ENCODE peak calls at places on chromosomes 11 and 22, in nine cellular contexts. One of them, this sample, is unnamed.

GRCh38 chr11:96393753-96394348 is 4.0 kb downstream of the JRKL start:
- DNase-seq in psoas muscle: no peak
- DNase-seq in GM23248: peak; percentile 75
- DNase-seq in Peyer's patch: no peak
- DNase-seq in esophagus squamous epithelium: no peak
- DNase-seq in heart right ventricle: no peak
- DNase-seq in CD8-positive, alpha-beta memory T cell: no peak
- DNase-seq in left ventricle myocardium inferior: no peak
- DNase-seq in heart left ventricle: no peak
- DNase-seq in this sample: no peak

GRCh38 chr11:133015457-133015856 is 516.8 kb downstream of the OPCML start:
- DNase-seq in psoas muscle: no peak
- DNase-seq in GM23248: no peak
- DNase-seq in Peyer's patch: no peak
- DNase-seq in esophagus squamous epithelium: no peak
- DNase-seq in heart right ventricle: no peak
- DNase-seq in CD8-positive, alpha-beta memory T cell: no peak
- DNase-seq in left ventricle myocardium inferior: no peak
- DNase-seq in heart left ventricle: no peak
- DNase-seq in this sample: no peak

GRCh38 chr11:45667929-45668680 is 2.7 kb upstream of the CHST1 start:
- DNase-seq in psoas muscle: no peak
- DNase-seq in GM23248: no peak
- DNase-seq in Peyer's patch: no peak
- DNase-seq in esophagus squamous epithelium: no peak
- DNase-seq in heart right ventricle: no peak
- DNase-seq in CD8-positive, alpha-beta memory T cell: no peak
- DNase-seq in left ventricle myocardium inferior: no peak
- DNase-seq in heart left ventricle: no peak
- DNase-seq in this sample: no peak

GRCh38 chr22:42376721-42377177 is 55.5 kb downstream of the NFAM1 start:
- DNase-seq in psoas muscle: peak; percentile 86
- DNase-seq in GM23248: peak; percentile 75
- DNase-seq in Peyer's patch: peak; percentile 79
- DNase-seq in esophagus squamous epithelium: no peak
- DNase-seq in heart right ventricle: peak; percentile 73
- DNase-seq in CD8-positive, alpha-beta memory T cell: no peak
- DNase-seq in left ventricle myocardium inferior: peak; percentile 78
- DNase-seq in heart left ventricle: peak; percentile 89
- DNase-seq in this sample: peak; percentile 82

GRCh38 chr22:44395116-44396005 is 82.6 kb upstream of the SHISAL1 start:
- DNase-seq in psoas muscle: peak; percentile 44
- DNase-seq in GM23248: no peak
- DNase-seq in Peyer's patch: peak; percentile 25
- DNase-seq in esophagus squamous epithelium: no peak
- DNase-seq in heart right ventricle: peak; percentile 6
- DNase-seq in CD8-positive, alpha-beta memory T cell: no peak
- DNase-seq in left ventricle myocardium inferior: peak; percentile 3
- DNase-seq in heart left ventricle: peak; percentile 20
- DNase-seq in this sample: peak; percentile 57

GRCh38 chr11:44125598-44125997 is 30.1 kb downstream of the EXT2 start:
- DNase-seq in psoas muscle: no peak
- DNase-seq in GM23248: no peak
- DNase-seq in Peyer's patch: no peak
- DNase-seq in esophagus squamous epithelium: no peak
- DNase-seq in heart right ventricle: no peak
- DNase-seq in CD8-positive, alpha-beta memory T cell: no peak
- DNase-seq in left ventricle myocardium inferior: no peak
- DNase-seq in heart left ventricle: no peak
- DNase-seq in this sample: no peak

GRCh38 chr11:119486016-119486415 is 63.0 kb upstream of the THY1 start:
- DNase-seq in psoas muscle: no peak
- DNase-seq in GM23248: no peak
- DNase-seq in Peyer's patch: peak; percentile 10
- DNase-seq in esophagus squamous epithelium: no peak
- DNase-seq in heart right ventricle: no peak
- DNase-seq in CD8-positive, alpha-beta memory T cell: no peak
- DNase-seq in left ventricle myocardium inferior: no peak
- DNase-seq in heart left ventricle: no peak
- DNase-seq in this sample: no peak

GRCh38 chr22:20588092-20588842 is 80.9 kb downstream of the MED15 start:
- DNase-seq in psoas muscle: no peak
- DNase-seq in GM23248: no peak
- DNase-seq in Peyer's patch: no peak
- DNase-seq in esophagus squamous epithelium: no peak
- DNase-seq in heart right ventricle: no peak
- DNase-seq in CD8-positive, alpha-beta memory T cell: no peak
- DNase-seq in left ventricle myocardium inferior: no peak
- DNase-seq in heart left ventricle: no peak
- DNase-seq in this sample: no peak

GRCh38 chr11:47393163-47394049 is 15.0 kb upstream of the SLC39A13 start:
- DNase-seq in psoas muscle: peak; percentile 81
- DNase-seq in GM23248: peak; percentile 89
- DNase-seq in Peyer's patch: peak; percentile 57
- DNase-seq in esophagus squamous epithelium: no peak
- DNase-seq in heart right ventricle: peak; percentile 40
- DNase-seq in CD8-positive, alpha-beta memory T cell: no peak
- DNase-seq in left ventricle myocardium inferior: peak; percentile 47
- DNase-seq in heart left ventricle: peak; percentile 73
- DNase-seq in this sample: peak; percentile 76

GRCh38 chr22:27381552-27381951 is 420.0 kb downstream of the MN1 start:
- DNase-seq in psoas muscle: no peak
- DNase-seq in GM23248: no peak
- DNase-seq in Peyer's patch: no peak
- DNase-seq in esophagus squamous epithelium: no peak
- DNase-seq in heart right ventricle: no peak
- DNase-seq in CD8-positive, alpha-beta memory T cell: no peak
- DNase-seq in left ventricle myocardium inferior: no peak
- DNase-seq in heart left ventricle: no peak
- DNase-seq in this sample: no peak

GRCh38 chr22:26416670-26417270 is 12.3 kb upstream of the ASPHD2 start:
- DNase-seq in psoas muscle: no peak
- DNase-seq in GM23248: peak; percentile 79
- DNase-seq in Peyer's patch: no peak
- DNase-seq in esophagus squamous epithelium: no peak
- DNase-seq in heart right ventricle: no peak
- DNase-seq in CD8-positive, alpha-beta memory T cell: no peak
- DNase-seq in left ventricle myocardium inferior: no peak
- DNase-seq in heart left ventricle: no peak
- DNase-seq in this sample: no peak

GRCh38 chr11:128938156-128938885 is 4.3 kb downstream of the TP53AIP1 start:
- DNase-seq in psoas muscle: no peak
- DNase-seq in GM23248: no peak
- DNase-seq in Peyer's patch: no peak
- DNase-seq in esophagus squamous epithelium: no peak
- DNase-seq in heart right ventricle: no peak
- DNase-seq in CD8-positive, alpha-beta memory T cell: no peak
- DNase-seq in left ventricle myocardium inferior: no peak
- DNase-seq in heart left ventricle: no peak
- DNase-seq in this sample: no peak

GRCh38 chr11:14357843-14358728 is 897 bp downstream of the RRAS2 start:
- DNase-seq in psoas muscle: peak; percentile 74
- DNase-seq in GM23248: peak; percentile 85
- DNase-seq in Peyer's patch: peak; percentile 73
- DNase-seq in esophagus squamous epithelium: no peak
- DNase-seq in heart right ventricle: peak; percentile 54
- DNase-seq in CD8-positive, alpha-beta memory T cell: peak; percentile 27
- DNase-seq in left ventricle myocardium inferior: peak; percentile 43
- DNase-seq in heart left ventricle: peak; percentile 60
- DNase-seq in this sample: peak; percentile 88

GRCh38 chr11:132024587-132025295 is 654.3 kb downstream of the NTM start:
- DNase-seq in psoas muscle: no peak
- DNase-seq in GM23248: peak; percentile 83
- DNase-seq in Peyer's patch: no peak
- DNase-seq in esophagus squamous epithelium: no peak
- DNase-seq in heart right ventricle: no peak
- DNase-seq in CD8-positive, alpha-beta memory T cell: no peak
- DNase-seq in left ventricle myocardium inferior: no peak
- DNase-seq in heart left ventricle: no peak
- DNase-seq in this sample: no peak

GRCh38 chr11:102592634-102593581 is 32.2 kb downstream of the MMP20 start:
- DNase-seq in psoas muscle: no peak
- DNase-seq in GM23248: peak; percentile 50
- DNase-seq in Peyer's patch: peak; percentile 55
- DNase-seq in esophagus squamous epithelium: no peak
- DNase-seq in heart right ventricle: no peak
- DNase-seq in CD8-positive, alpha-beta memory T cell: no peak
- DNase-seq in left ventricle myocardium inferior: no peak
- DNase-seq in heart left ventricle: no peak
- DNase-seq in this sample: no peak

GRCh38 chr22:23264610-23265388 is 84.5 kb downstream of the BCR start:
- DNase-seq in psoas muscle: no peak
- DNase-seq in GM23248: no peak
- DNase-seq in Peyer's patch: no peak
- DNase-seq in esophagus squamous epithelium: no peak
- DNase-seq in heart right ventricle: no peak
- DNase-seq in CD8-positive, alpha-beta memory T cell: no peak
- DNase-seq in left ventricle myocardium inferior: no peak
- DNase-seq in heart left ventricle: no peak
- DNase-seq in this sample: no peak

DNA sequence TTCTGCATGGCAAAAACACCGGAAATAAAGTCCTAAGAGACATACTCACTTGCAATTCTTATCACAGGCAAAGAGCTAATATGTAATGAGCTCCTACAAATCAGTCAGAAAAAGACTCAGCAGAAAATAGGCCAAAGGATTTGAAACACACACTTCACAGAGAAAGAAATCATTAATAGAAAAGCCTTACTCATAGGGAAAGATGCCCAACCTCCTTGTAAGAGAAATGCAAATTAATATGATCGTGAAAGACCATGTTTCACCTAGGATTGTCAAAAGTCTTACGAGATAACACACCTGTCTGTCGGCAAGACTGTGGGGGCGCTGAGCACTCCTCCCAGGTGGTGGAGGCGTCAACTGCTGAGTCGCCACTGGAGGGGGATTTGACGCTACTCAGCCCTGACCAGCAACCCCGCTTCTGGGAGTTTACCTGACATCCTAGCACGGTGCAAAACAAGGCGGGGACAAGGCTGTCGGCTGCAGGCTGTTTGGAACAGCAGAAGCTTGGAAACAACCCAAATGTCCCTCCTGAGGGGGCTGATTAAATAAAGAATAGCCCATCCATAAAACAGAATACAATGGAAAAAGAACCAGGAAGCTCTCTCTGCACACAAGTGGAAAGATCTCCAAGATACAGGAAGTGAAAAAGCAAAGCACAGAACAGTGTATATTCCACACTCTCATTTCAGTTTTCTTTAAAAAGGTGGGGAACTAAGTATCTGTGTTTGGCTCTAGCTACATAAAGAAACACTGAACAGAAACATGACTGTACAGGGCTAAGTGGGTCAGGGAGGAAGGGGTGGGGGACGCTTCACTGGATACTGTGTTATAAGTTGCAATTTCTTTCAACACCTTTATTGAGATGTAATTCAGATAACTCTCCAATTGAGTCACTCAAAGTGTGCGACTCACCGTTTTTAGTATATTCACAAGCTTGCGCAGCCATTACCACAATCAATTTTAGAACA is 11.5 kb downstream of the CSNK1E start:
- DNase-seq in psoas muscle: no peak
- DNase-seq in GM23248: peak; percentile 58
- DNase-seq in Peyer's patch: peak; percentile 74
- DNase-seq in esophagus squamous epithelium: no peak
- DNase-seq in heart right ventricle: no peak
- DNase-seq in CD8-positive, alpha-beta memory T cell: peak; percentile 32
- DNase-seq in left ventricle myocardium inferior: no peak
- DNase-seq in heart left ventricle: no peak
- DNase-seq in this sample: no peak
- H3K4me1 ChIP-seq in psoas muscle: peaks cover 70% of the 10 kb centered on the region
- H3K4me1 ChIP-seq in GM23248: peaks cover 42% of the 10 kb centered on the region
- H3K4me1 ChIP-seq in Peyer's patch: peaks cover under 1% of the 10 kb centered on the region
- H3K4me1 ChIP-seq in esophagus squamous epithelium: peaks cover 55% of the 10 kb centered on the region
- H3K4me1 ChIP-seq in heart right ventricle: peaks cover 78% of the 10 kb centered on the region
- H3K4me1 ChIP-seq in CD8-positive, alpha-beta memory T cell: peaks cover 9% of the 10 kb centered on the region
- H3K4me1 ChIP-seq in left ventricle myocardium inferior: peaks cover 99% of the 10 kb centered on the region
- H3K4me1 ChIP-seq in heart left ventricle: peaks cover 19% of the 10 kb centered on the region
- H3K4me1 ChIP-seq in this sample: peaks cover 47% of the 10 kb centered on the region

DNA sequence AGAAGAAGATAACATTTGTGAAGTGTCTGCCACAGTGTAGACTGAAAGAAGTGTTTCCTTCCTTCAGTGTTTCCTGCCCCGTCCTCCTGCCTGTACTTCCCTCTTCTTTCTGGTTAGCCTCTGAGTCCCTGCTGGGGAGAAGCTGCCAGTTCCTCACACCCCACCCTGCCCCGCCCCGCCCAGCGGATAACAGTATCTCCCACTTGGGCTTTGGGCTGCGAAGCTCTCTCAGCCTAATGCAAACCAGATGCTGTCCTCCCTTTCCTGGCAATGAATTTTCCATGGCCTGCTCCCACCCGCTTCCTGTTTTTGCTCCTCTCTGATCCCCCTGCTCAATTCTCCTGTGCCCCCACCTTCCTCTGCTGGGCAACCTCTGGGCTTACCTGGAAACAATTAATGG is 5.2 kb upstream of the RAB3IL1 start:
- DNase-seq in psoas muscle: peak; percentile 90
- DNase-seq in GM23248: peak; percentile 85
- DNase-seq in Peyer's patch: peak; percentile 75
- DNase-seq in esophagus squamous epithelium: no peak
- DNase-seq in heart right ventricle: peak; percentile 74
- DNase-seq in CD8-positive, alpha-beta memory T cell: no peak
- DNase-seq in left ventricle myocardium inferior: peak; percentile 89
- DNase-seq in heart left ventricle: peak; percentile 90
- DNase-seq in this sample: no peak
- H3K4me1 ChIP-seq in psoas muscle: peaks cover 7% of the 10 kb centered on the region
- H3K4me1 ChIP-seq in GM23248: peaks cover 18% of the 10 kb centered on the region
- H3K4me1 ChIP-seq in Peyer's patch: peaks cover 1% of the 10 kb centered on the region
- H3K4me1 ChIP-seq in esophagus squamous epithelium: peaks cover 33% of the 10 kb centered on the region
- H3K4me1 ChIP-seq in heart right ventricle: peaks cover 60% of the 10 kb centered on the region
- H3K4me1 ChIP-seq in CD8-positive, alpha-beta memory T cell: no peaks in the 10 kb centered on the region
- H3K4me1 ChIP-seq in left ventricle myocardium inferior: peaks cover 58% of the 10 kb centered on the region
- H3K4me1 ChIP-seq in heart left ventricle: peaks cover 3% of the 10 kb centered on the region
- H3K4me1 ChIP-seq in this sample: peaks cover 21% of the 10 kb centered on the region

GRCh38 chr22:40444483-40444787 is 74.0 kb downstream of the SGSM3 start:
- DNase-seq in psoas muscle: no peak
- DNase-seq in GM23248: peak; percentile 36
- DNase-seq in Peyer's patch: no peak
- DNase-seq in esophagus squamous epithelium: no peak
- DNase-seq in heart right ventricle: no peak
- DNase-seq in CD8-positive, alpha-beta memory T cell: no peak
- DNase-seq in left ventricle myocardium inferior: no peak
- DNase-seq in heart left ventricle: no peak
- DNase-seq in this sample: no peak
- H3K4me1 ChIP-seq in psoas muscle: peaks cover 20% of the 10 kb centered on the region
- H3K4me1 ChIP-seq in GM23248: peaks cover 32% of the 10 kb centered on the region
- H3K4me1 ChIP-seq in Peyer's patch: no peaks in the 10 kb centered on the region
- H3K4me1 ChIP-seq in esophagus squamous epithelium: peaks cover 22% of the 10 kb centered on the region
- H3K4me1 ChIP-seq in heart right ventricle: peaks cover 52% of the 10 kb centered on the region
- H3K4me1 ChIP-seq in CD8-positive, alpha-beta memory T cell: peaks cover 28% of the 10 kb centered on the region
- H3K4me1 ChIP-seq in left ventricle myocardium inferior: peaks cover 57% of the 10 kb centered on the region
- H3K4me1 ChIP-seq in heart left ventricle: no peaks in the 10 kb centered on the region
- H3K4me1 ChIP-seq in this sample: peaks cover 17% of the 10 kb centered on the region

DNA sequence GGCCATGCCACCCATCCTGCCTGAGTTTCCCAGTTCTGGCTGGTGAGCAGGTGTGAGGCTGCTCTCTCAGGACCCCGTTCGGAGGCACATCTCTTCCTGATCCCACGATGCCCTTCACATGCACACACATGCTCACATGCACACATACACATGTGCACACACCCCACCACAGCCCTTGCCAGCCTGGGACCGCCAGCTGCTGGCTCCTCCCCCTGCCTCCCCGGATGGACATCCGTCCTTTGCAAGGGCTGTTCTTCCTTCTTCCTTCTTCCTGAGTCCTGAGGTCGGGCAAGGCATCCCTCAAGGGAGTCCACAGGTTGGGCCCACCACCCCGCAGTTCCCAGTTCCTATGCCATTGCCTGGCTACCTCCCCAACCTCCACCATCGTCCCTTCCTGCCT is 10.5 kb upstream of the CDKN1C start:
- DNase-seq in psoas muscle: no peak
- DNase-seq in GM23248: no peak
- DNase-seq in Peyer's patch: no peak
- DNase-seq in esophagus squamous epithelium: no peak
- DNase-seq in heart right ventricle: no peak
- DNase-seq in CD8-positive, alpha-beta memory T cell: no peak
- DNase-seq in left ventricle myocardium inferior: no peak
- DNase-seq in heart left ventricle: no peak
- DNase-seq in this sample: no peak
- H3K4me1 ChIP-seq in psoas muscle: no peaks in the 10 kb centered on the region
- H3K4me1 ChIP-seq in GM23248: peaks cover 16% of the 10 kb centered on the region
- H3K4me1 ChIP-seq in Peyer's patch: peaks cover 22% of the 10 kb centered on the region
- H3K4me1 ChIP-seq in esophagus squamous epithelium: peaks cover 39% of the 10 kb centered on the region
- H3K4me1 ChIP-seq in heart right ventricle: peaks cover 45% of the 10 kb centered on the region
- H3K4me1 ChIP-seq in CD8-positive, alpha-beta memory T cell: peaks cover 48% of the 10 kb centered on the region
- H3K4me1 ChIP-seq in left ventricle myocardium inferior: peaks cover 37% of the 10 kb centered on the region
- H3K4me1 ChIP-seq in heart left ventricle: peaks cover 5% of the 10 kb centered on the region
- H3K4me1 ChIP-seq in this sample: peaks cover 43% of the 10 kb centered on the region

This sample was measured in upper lobe of right lung.